ENCODE peak calls at places on chromosomes 7 and 10, in five cellular contexts. U is brain microvascular endothelial cell, L is pancreas, J is left ventricle myocardium inferior, S is NB4. O is an unnamed sample.
A peak's percentile ranks its signal among the peaks of the same experiment; 100 is the strongest.

GRCh38 chr10:122147731-122148130 is 123.4 kb upstream of the BTBD16 start:
- DNase-seq in J (no peak), L (no peak), S (peak; percentile 34), U (no peak), O (no peak)

GRCh38 chr7:100972002-100972347 is 2.6 kb downstream of the MUC12 start:
- DNase-seq in L (no peak), J (no peak), U (no peak), S (no peak), O (no peak)

GRCh38 chr10:47350671-47351640 is 2.8 kb downstream of the RBP3 start:
- DNase-seq in U (no peak), S (no peak), L (no peak), J (no peak), O (no peak)

GRCh38 chr10:61847640-61848039 is 53.9 kb upstream of the ARID5B start:
- DNase-seq in L (no peak), U (peak; percentile 47), S (no peak), J (no peak), O (no peak)

GRCh38 chr7:44291066-44291732 is 34.2 kb downstream of the CAMK2B start:
- DNase-seq in S (no peak), L (no peak), U (peak; percentile 77), J (peak; percentile 85), O (no peak)

GRCh38 chr10:122263971-122264370 is 7.1 kb upstream of the BTBD16 start:
- DNase-seq in J (no peak), L (no peak), U (peak; percentile 89), S (no peak), O (peak; percentile 69)

GRCh38 chr10:65793738-65794425 is 1132.0 kb upstream of the LRRTM3 start:
- DNase-seq in L (peak; percentile 54), J (no peak), U (no peak), S (no peak), O (no peak)

GRCh38 chr10:43196981-43197833 is 59.0 kb downstream of the CSGALNACT2 start:
- DNase-seq in L (no peak), U (no peak), S (no peak), J (no peak), O (no peak)

GRCh38 chr7:96596120-96596826 is 113.4 kb downstream of the SEM1 start:
- DNase-seq in U (no peak), S (peak; percentile 34), L (peak; percentile 27), J (no peak), O (no peak)

GRCh38 chr10:70849582-70850016 is 33.9 kb downstream of the SGPL1 start:
- DNase-seq in S (no peak), L (no peak), J (no peak), U (peak; percentile 78), O (peak; percentile 40)

GRCh38 chr10:74968621-74969019 is 142.2 kb downstream of the KAT6B start:
- DNase-seq in S (peak; percentile 18), L (no peak), J (no peak), U (no peak), O (no peak)

GRCh38 chr7:2404714-2405119 is 1.3 kb downstream of the CHST12 start:
- DNase-seq in U (no peak), J (no peak), S (peak; percentile 60), L (no peak), O (no peak)

GRCh38 chr10:110872984-110873569 is 1.3 kb downstream of the PDCD4 start:
- DNase-seq in S (peak; percentile 39), L (no peak), U (no peak), J (no peak), O (no peak)

GRCh38 chr10:110868981-110869380 is 2.7 kb upstream of the PDCD4 start:
- DNase-seq in L (no peak), S (peak; percentile 66), J (no peak), U (no peak), O (no peak)

GRCh38 chr10:110872145-110872983 is 636 bp downstream of the PDCD4 start:
- DNase-seq in J (peak; percentile 72), U (peak; percentile 85), S (peak; percentile 95), L (peak; percentile 76), O (peak; percentile 53)

GRCh38 chr10:110870823-110871235 is 899 bp upstream of the PDCD4 start:
- DNase-seq in L (no peak), J (no peak), U (no peak), S (peak; percentile 62), O (no peak)

GRCh38 chr10:110871236-110872084 is at the start of gene PDCD4:
- DNase-seq in J (peak; percentile 100), L (peak; percentile 100), U (peak; percentile 98), S (peak; percentile 98), O (peak; percentile 87)
- H3K4me3 ChIP-seq in J (peak within 1 kb of the TSS; percentile 98), L (peak within 1 kb of the TSS; percentile 98), U (peak within 1 kb of the TSS; percentile 76), S (peak within 1 kb of the TSS; percentile 95), O (peak within 1 kb of the TSS; percentile 86)

DNA sequence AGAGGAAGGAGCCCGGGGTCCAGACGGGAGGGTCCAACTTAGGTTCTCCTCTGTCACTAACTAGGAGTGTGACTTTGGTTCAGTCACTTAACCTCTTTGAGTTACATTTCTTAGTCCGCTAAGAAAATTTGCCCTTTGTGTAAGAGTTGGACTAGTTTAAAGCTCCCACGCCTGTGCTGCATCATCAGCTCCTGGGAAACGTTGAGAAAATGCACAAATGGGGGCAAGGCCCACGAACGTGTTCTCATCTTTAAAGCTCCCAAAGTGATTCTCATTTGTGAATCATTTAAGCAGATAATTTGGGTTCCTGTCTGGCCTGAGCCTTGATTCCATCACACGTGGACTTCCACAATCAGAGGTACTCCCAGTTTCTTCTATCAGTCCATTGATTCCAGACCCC is 6.3 kb downstream of the ZNF467 start:
- DNase-seq in S (no peak), L (no peak), U (no peak), J (no peak), O (no peak)
- TF ChIP-seq CTCF in S (no peak), L (no peak), U (no peak), J (no peak), O (no peak)

GRCh38 chr10:13372524-13372923 is 24.4 kb upstream of the SEPHS1 start:
- DNase-seq in L (no peak), S (no peak), J (no peak), U (no peak), O (no peak)
- H3K4me3 ChIP-seq in L (no peak overlapping the region), S (no peak overlapping the region), J (no peak overlapping the region), U (no peak overlapping the region), O (no peak overlapping the region)

DNA sequence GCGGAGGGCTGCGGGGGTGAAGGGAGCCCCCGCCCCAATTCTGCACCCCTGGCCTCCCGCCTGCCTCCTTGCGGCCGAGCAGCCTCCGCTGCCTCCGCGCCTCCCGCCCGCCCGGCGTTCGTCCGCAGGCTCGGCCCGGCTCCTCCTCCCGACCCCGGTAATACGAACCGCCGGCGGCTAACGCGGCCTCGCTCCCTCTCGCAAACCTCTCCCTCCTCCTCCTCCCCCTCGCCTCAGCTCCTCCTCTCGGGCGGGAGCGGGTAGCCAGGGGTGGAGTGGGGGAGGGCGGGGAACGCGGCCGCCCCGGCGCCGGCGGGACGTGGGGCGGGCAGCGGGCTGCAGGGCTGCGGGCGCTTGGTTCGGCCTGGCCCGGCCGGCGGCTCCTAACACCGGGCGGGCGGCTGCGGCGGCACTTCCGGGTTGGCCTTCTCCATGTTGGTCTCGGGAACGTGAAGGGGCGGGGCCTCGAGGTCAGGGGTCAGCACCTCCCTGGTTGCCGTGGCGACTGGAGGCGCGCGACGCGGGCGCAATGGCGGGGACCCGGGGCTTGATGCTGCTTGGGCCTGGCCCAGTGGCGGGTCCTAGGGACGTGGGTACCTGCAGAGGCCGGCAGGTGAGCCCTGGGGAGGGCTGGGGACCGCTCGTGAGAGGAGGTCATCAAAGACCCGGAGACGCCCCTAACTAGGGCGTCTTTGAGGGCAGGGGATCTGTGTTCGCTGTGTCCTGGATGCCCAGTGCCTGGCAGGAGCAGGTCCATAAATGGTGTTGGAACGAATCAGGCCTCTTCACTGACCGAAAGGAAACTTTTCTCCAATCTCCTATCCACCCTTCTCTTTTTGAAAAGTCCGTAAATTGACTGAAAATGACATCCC is at the start of gene RAB11FIP2:
- DNase-seq in L (peak; percentile 97), S (peak; percentile 94), J (peak; percentile 98), U (peak; percentile 89), O (peak; percentile 52)
- TF ChIP-seq CTCF in L (no peak), S (peak; percentile 10), J (peak; percentile 46), U (no peak), O (no peak)

GRCh38 chr10:69573056-69573806 is at the start of gene NEUROG3:
- DNase-seq in J (no peak), S (peak; percentile 56), U (no peak), L (no peak), O (no peak)
- H3K4me3 ChIP-seq in J (peak within 1 kb of the TSS; percentile 52), S (no peak within 1 kb of the TSS), U (no peak within 1 kb of the TSS), L (no peak within 1 kb of the TSS), O (no peak within 1 kb of the TSS)

GRCh38 chr7:129664029-129665012 is 52.8 kb downstream of the NRF1 start:
- DNase-seq in L (no peak), J (no peak), U (peak; percentile 49), S (peak; percentile 75), O (peak; percentile 59)
- TF ChIP-seq CTCF in L (peak; percentile 15), J (peak; percentile 59), U (peak; percentile 46), S (peak; percentile 43), O (peak; percentile 61)

DNA sequence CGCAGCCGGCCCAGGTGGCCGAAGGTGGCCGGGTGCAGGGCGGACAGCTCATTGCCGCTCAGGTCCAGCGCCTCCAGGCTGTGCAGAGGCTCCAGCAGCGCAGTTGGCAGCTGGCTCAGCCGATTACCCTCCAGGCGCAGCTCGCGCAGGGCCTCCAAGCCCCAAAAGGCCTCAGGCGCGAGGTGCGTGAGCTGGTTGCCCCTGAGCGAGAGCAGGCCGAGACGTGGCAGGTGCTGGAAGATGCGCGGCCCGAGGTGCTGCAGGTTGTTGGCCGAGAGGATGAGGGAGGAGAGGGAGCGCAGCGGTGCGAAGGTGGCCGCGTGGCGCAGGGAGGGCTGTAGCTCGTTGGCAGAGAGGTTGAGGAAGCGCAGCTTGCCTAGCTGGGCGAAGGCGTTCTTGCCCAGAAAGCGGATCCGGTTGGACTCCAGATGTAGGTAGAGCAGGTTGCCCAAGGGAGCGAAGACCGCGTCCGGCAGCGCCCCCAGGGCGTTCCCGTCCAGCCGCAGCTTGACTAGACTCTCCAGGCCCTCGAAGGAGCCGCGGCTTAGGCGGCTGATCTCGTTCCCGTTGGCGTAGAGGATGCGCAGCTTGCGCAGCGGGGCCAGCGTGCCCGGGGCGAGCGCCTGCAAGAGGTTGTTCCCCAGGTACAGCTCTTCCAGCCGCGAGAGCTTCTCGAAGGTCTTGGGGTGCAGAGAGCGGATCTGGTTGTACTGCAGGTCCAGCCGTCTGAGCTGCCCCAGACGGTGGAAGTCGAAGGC is 887 bp downstream of the TRIL start:
- DNase-seq in S (no peak), J (peak; percentile 29), U (no peak), L (peak; percentile 16), O (no peak)
- H3K4me3 ChIP-seq in S (no peak overlapping the region), J (peak overlapping the region; percentile 72), U (peak overlapping the region; percentile 50), L (peak overlapping the region; percentile 50), O (no peak overlapping the region)

GRCh38 chr7:155071916-155072315 is 1.8 kb downstream of the HTR5A start:
- DNase-seq in U (no peak), J (no peak), L (no peak), S (no peak), O (no peak)

GRCh38 chr7:155066417-155066950 is 3.6 kb upstream of the HTR5A start:
- DNase-seq in U (peak; percentile 52), L (peak; percentile 52), J (no peak), S (no peak), O (peak; percentile 39)

GRCh38 chr7:155073922-155074321 is 3.8 kb downstream of the HTR5A start:
- DNase-seq in U (no peak), L (no peak), J (no peak), S (no peak), O (no peak)

GRCh38 chr7:155071121-155071651 is 1.1 kb downstream of the HTR5A start:
- DNase-seq in S (no peak), L (no peak), U (no peak), J (no peak), O (no peak)

GRCh38 chr7:155069992-155070827 is at the start of gene HTR5A:
- DNase-seq in S (peak; percentile 92), U (peak; percentile 83), L (peak; percentile 82), J (peak; percentile 74), O (peak; percentile 35)
- TF ChIP-seq CTCF in S (no peak), U (no peak), L (no peak), J (no peak), O (no peak)

GRCh38 chr7:87874066-87874465 is 2.1 kb downstream of the SLC25A40 start:
- DNase-seq in S (peak; percentile 94), U (no peak), L (no peak), J (no peak), O (no peak)
- H3K4me3 ChIP-seq in S (peak overlapping the region; percentile 81), U (no peak overlapping the region), L (no peak overlapping the region), J (peak overlapping the region; percentile 88), O (no peak overlapping the region)

O was measured in AG09309.